ENCODE peak calls at places on chromosomes 1 and 21, in nine cellular contexts. C is HCT116, B is GM12878, O is astrocyte, T is GM23338, W is K562, U is neural progenitor cell, Y is fibroblast of lung, X is endothelial cell of umbilical vein. M is an unnamed sample.

GRCh38 chr1:230822092-230822581 is 46.2 kb downstream of the C1orf198 start:
- DNase-seq in U (no peak), Y (peak), B (no peak), O (no peak), W (no peak), X (peak), C (no peak), T (no peak), M (no peak)

GRCh38 chr1:175155936-175156335 is 36.6 kb downstream of the KIAA0040 start:
- DNase-seq in O (no peak), W (no peak), U (no peak), C (no peak), B (no peak), Y (no peak), X (no peak), T (no peak), M (no peak)

GRCh38 chr1:54791880-54792522 is 9.1 kb downstream of the TTC22 start:
- DNase-seq in W (peak), X (peak), Y (peak), O (no peak), C (peak), T (peak), U (peak), B (no peak), M (no peak)

GRCh38 chr21:27586986-27587385 is 620.1 kb upstream of the ADAMTS5 start:
- DNase-seq in U (no peak), O (no peak), W (no peak), B (no peak), X (no peak), C (no peak), Y (no peak), T (no peak), M (no peak)

GRCh38 chr1:151401125-151401788 is 1.9 kb downstream of the PSMB4 start:
- DNase-seq in U (no peak), B (no peak), O (peak), C (no peak), T (no peak), X (no peak), W (no peak), Y (no peak), M (no peak)

GRCh38 chr1:8343044-8343443 is 25.1 kb downstream of the SLC45A1 start:
- DNase-seq in Y (no peak), W (no peak), U (no peak), T (no peak), B (no peak), C (no peak), O (no peak), X (no peak), M (no peak)

GRCh38 chr1:41240806-41241747 is 1.0 kb downstream of the SCMH1 start:
- DNase-seq in X (peak), Y (peak), U (peak), O (peak), W (no peak), T (peak), C (no peak), B (no peak), M (no peak)

GRCh38 chr1:21451981-21452411 is 12.1 kb downstream of the NBPF3 start:
- DNase-seq in O (peak), X (no peak), Y (no peak), U (no peak), W (no peak), C (no peak), T (no peak), B (no peak), M (no peak)

GRCh38 chr1:203284411-203285208 is 20.7 kb upstream of the BTG2 start:
- DNase-seq in X (no peak), U (no peak), C (no peak), Y (no peak), O (no peak), T (no peak), B (no peak), W (no peak), M (no peak)

GRCh38 chr1:47378147-47378546 is 37.9 kb upstream of the FOXE3 start:
- DNase-seq in U (no peak), X (no peak), W (no peak), C (no peak), T (no peak), O (peak), B (no peak), Y (no peak), M (no peak)

GRCh38 chr1:231951399-231951798 is 324.8 kb downstream of the DISC1 start:
- DNase-seq in T (no peak), O (peak), U (no peak), X (peak), B (no peak), C (no peak), W (no peak), Y (no peak), M (no peak)

GRCh38 chr21:21968810-21969588 is 970.8 kb downstream of the NCAM2 start:
- DNase-seq in U (no peak), T (no peak), C (no peak), X (no peak), O (no peak), Y (no peak), B (no peak), W (no peak), M (no peak)

GRCh38 chr1:5820026-5820421 is 172.2 kb downstream of the NPHP4 start:
- DNase-seq in B (no peak), O (no peak), U (no peak), X (no peak), W (no peak), T (no peak), Y (no peak), C (no peak), M (no peak)

DNA sequence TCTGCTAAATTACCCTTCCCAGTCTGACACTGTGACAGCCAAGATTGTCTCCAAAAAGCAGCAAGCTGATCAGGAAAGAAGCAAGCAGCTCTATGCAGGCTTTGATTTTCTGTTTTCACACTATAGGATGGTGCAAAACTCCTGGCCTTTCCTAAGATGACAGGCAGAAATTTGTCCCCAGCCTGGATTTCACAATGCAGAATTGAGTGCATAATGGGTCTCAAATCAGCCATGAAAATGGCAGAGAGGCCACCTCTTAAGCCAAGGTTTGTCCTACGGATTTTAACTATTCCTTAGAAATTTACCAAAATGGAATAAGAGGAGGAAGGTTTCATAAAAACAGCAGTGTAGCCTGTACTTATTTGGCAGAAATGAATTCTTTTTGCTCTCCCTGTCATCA is 1.2 kb downstream of the SGIP1 start:
- DNase-seq in Y (no peak), W (no peak), C (no peak), U (no peak), T (no peak), O (no peak), X (no peak), B (no peak), M (no peak)
- H3K4me3 ChIP-seq in Y (peak), W (no peak), C (no peak), U (no peak), T (no peak), O (peak), X (peak), B (no peak), M (no peak)

DNA sequence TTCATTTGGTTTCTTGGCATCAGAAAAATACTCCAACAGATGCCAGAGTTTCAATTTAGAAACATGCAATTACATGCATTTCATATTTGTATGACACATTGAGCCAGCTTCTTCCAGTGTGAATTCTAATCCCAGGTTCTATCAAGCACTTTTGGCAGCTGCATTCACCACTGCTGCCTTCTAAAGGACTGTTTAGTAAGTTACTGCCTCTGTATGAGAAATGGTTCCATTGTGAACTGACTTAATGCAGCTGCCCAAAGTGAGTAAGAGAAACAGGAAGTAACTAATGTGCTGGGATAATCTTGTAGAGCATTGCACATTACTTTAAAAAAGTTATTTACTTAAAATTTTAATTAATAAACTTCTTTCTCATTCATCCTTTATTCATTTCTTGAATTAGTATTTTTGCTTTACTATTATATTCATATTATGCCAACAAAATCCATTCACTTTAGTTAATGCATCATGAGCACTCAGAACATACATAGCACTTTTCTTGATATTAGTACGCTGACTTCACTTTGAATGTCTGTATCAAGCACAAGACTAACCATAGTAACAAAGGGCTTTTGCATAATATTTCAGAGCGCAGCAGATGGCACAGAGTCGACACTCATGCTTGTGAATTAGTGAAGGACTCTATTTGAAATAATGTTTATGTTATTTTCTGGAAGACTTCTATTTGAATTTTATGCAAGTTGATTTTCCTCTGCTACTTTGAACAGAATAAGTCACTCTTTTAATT is 9.9 kb downstream of the RGS18 start:
- DNase-seq in O (peak), B (no peak), Y (peak), W (no peak), X (peak), T (no peak), C (no peak), U (no peak), M (peak)
- TF ChIP-seq CTCF in O (no peak), B (no peak), Y (no peak), W (no peak), X (no peak), T (no peak), C (no peak), U (no peak), M (no peak)

GRCh38 chr1:165815725-165816124 is 11.7 kb upstream of the UCK2 start:
- DNase-seq in W (no peak), Y (no peak), C (no peak), T (peak), B (no peak), X (peak), U (no peak), O (peak), M (no peak)

GRCh38 chr1:165816801-165817497 is 10.5 kb upstream of the UCK2 start:
- DNase-seq in X (no peak), W (no peak), Y (no peak), O (no peak), B (no peak), C (no peak), T (no peak), U (no peak), M (no peak)

GRCh38 chr1:165816157-165816556 is 11.3 kb upstream of the UCK2 start:
- DNase-seq in C (no peak), X (no peak), W (no peak), O (no peak), Y (no peak), B (no peak), U (no peak), T (no peak), M (no peak)
- TF ChIP-seq EZH2 in C (no peak), X (no peak), W (no peak), O (no peak), Y (no peak), B (no peak), U (no peak), T (no peak), M (no peak)

DNA sequence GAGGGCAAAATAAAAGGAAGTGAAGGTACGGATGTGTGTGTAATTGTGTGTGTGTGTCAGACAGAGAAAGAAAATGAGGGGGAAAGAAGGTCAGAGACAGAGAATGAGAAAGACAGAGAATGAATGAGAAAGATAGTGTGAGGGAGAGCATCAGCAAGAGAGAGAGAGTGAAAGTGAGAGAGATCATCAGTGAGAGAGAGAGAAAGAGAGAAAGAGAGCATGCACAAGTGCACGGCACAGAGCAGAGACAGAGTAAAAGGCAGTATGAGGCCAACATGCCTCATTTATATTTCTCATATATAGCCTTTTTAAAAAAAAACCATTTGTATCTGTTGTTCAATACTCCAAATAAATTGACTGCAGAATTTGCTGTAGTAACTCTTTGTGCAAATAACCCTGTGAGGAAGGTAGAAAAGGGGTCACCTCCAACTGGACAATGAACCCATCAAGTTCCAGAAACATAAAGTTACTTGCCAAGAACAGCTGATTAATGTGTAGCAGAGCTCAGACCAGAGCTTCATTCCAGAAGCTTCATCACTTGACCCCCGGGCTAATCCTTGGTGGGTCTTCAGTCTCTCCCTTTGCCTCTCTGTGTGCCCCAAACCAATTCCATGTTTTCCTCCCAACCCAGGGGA is 1.2 kb downstream of the HSD3B2 start:
- DNase-seq in W (no peak), C (no peak), Y (no peak), O (no peak), T (no peak), U (no peak), X (no peak), B (no peak), M (no peak)
- H3K4me3 ChIP-seq in W (no peak), C (no peak), Y (no peak), O (no peak), T (no peak), U (no peak), X (no peak), B (no peak), M (no peak)

GRCh38 chr1:9428601-9429368 is 110.5 kb upstream of the SLC25A33 start:
- DNase-seq in B (peak), U (peak), X (peak), Y (peak), C (peak), W (peak), O (peak), T (peak), M (peak)
- TF ChIP-seq CTCF in B (no peak), U (peak), X (no peak), Y (no peak), C (no peak), W (no peak), O (no peak), T (peak), M (peak)

GRCh38 chr1:245154429-245155185 is at the start of gene KIF26B:
- DNase-seq in B (no peak), W (peak), X (peak), Y (peak), T (peak), C (no peak), U (peak), O (peak), M (peak)
- TF ChIP-seq EZH2 in B (no peak), W (no peak), X (no peak), Y (no peak), T (no peak), C (no peak), U (peak), O (no peak), M (no peak)